ENCODE peak calls at places on chromosomes 7 and 10, in ten cellular contexts. E is colonic mucosa, T is HFFc6, G is ascending aorta, R is HS-5, H is omental fat pad, W is A549, X is brain microvascular endothelial cell, Z is GM23338, B is substantia nigra. D is an unnamed sample.

GRCh38 chr7:135862586-135863361 is 114.2 kb upstream of the FAM180A start:
- DNase-seq in G (no peak), X (no peak), W (no peak), T (no peak), R (no peak), B (no peak), H (no peak), E (no peak), Z (no peak), D (no peak)

GRCh38 chr7:25240340-25240739 is 12.1 kb upstream of the NPVF start:
- DNase-seq in Z (no peak), H (no peak), G (no peak), R (no peak), W (no peak), E (no peak), T (no peak), B (no peak), X (no peak), D (no peak)

GRCh38 chr7:15057272-15057671 is 154.7 kb upstream of the DGKB start:
- DNase-seq in H (no peak), Z (no peak), W (no peak), E (no peak), G (no peak), X (no peak), B (no peak), R (no peak), T (no peak), D (no peak)

GRCh38 chr10:108791794-108792474 is 1131.4 kb downstream of the XPNPEP1 start:
- DNase-seq in B (no peak), W (no peak), E (no peak), G (no peak), H (no peak), T (peak; percentile 31), X (no peak), Z (no peak), R (no peak), D (no peak)

GRCh38 chr7:21671859-21672258 is 129.0 kb downstream of the DNAH11 start:
- DNase-seq in R (no peak), E (no peak), B (no peak), G (no peak), Z (no peak), H (no peak), T (no peak), X (no peak), W (no peak), D (no peak)

GRCh38 chr10:104100795-104101194 is 15.1 kb upstream of the COL17A1 start:
- DNase-seq in E (no peak), Z (no peak), G (no peak), R (no peak), H (no peak), W (no peak), B (no peak), X (no peak), T (no peak), D (no peak)

GRCh38 chr7:125391921-125392320 is 462.3 kb upstream of the POT1 start:
- DNase-seq in E (no peak), R (no peak), W (no peak), T (no peak), X (no peak), H (no peak), B (no peak), G (no peak), Z (no peak), D (no peak)

GRCh38 chr10:131982185-131982756 is 548 bp upstream of the BNIP3 start:
- DNase-seq in W (no peak), R (no peak), X (no peak), G (no peak), T (no peak), B (no peak), Z (no peak), H (no peak), E (peak; percentile 32), D (no peak)

GRCh38 chr7:33725641-33726040 is 179.7 kb upstream of the BMPER start:
- DNase-seq in W (no peak), T (no peak), R (no peak), G (no peak), E (no peak), H (no peak), B (no peak), X (no peak), Z (no peak), D (no peak)

GRCh38 chr10:110163841-110164240 is 43.6 kb upstream of the MXI1 start:
- DNase-seq in W (no peak), H (no peak), R (no peak), G (no peak), T (no peak), Z (no peak), X (no peak), B (no peak), E (no peak), D (no peak)

GRCh38 chr10:46283217-46283944 is 3.4 kb upstream of the ANTXRL start:
- DNase-seq in T (no peak), H (no peak), R (no peak), Z (no peak), G (no peak), B (no peak), X (no peak), W (no peak), E (no peak), D (no peak)

GRCh38 chr7:84647797-84648762 is 453.5 kb upstream of the SEMA3A start:
- DNase-seq in B (no peak), G (no peak), Z (no peak), H (no peak), R (peak; percentile 74), E (no peak), X (peak; percentile 74), W (no peak), T (peak; percentile 81), D (no peak)

GRCh38 chr7:137585591-137585990 is 242.1 kb upstream of the PTN start:
- DNase-seq in Z (no peak), W (no peak), T (no peak), B (no peak), G (no peak), H (no peak), R (no peak), E (no peak), X (no peak), D (no peak)

GRCh38 chr7:132072873-132073272 is 503.4 kb downstream of the PLXNA4 start:
- DNase-seq in W (no peak), T (no peak), G (no peak), H (no peak), E (no peak), R (no peak), Z (no peak), B (no peak), X (no peak), D (no peak)

GRCh38 chr10:118698421-118698820 is 56.3 kb downstream of the CACUL1 start:
- DNase-seq in Z (no peak), E (peak; percentile 44), G (no peak), R (peak; percentile 36), T (peak; percentile 17), W (peak; percentile 39), B (no peak), H (no peak), X (peak; percentile 87), D (no peak)

GRCh38 chr7:76423666-76424412 is 911 bp upstream of the ZP3 start:
- DNase-seq in W (no peak), E (no peak), T (no peak), B (no peak), Z (peak; percentile 47), H (no peak), X (no peak), G (no peak), R (no peak), D (no peak)

GRCh38 chr7:150824379-150825177 is 24.0 kb downstream of the TMEM176A start:
- DNase-seq in B (no peak), R (no peak), X (no peak), H (no peak), G (no peak), E (no peak), T (no peak), W (peak; percentile 37), Z (peak; percentile 35), D (no peak)

GRCh38 chr7:106582365-106582764 is 78.6 kb downstream of the CCDC71L start:
- DNase-seq in Z (peak; percentile 15), W (no peak), G (no peak), E (no peak), B (no peak), X (no peak), H (no peak), T (no peak), R (no peak), D (no peak)

GRCh38 chr10:78550090-78550489 is 516.4 kb downstream of the RPS24 start:
- DNase-seq in W (no peak), T (no peak), H (no peak), R (no peak), E (no peak), Z (no peak), G (no peak), B (no peak), X (no peak), D (no peak)

GRCh38 chr7:47503283-47503682 is 78.6 kb downstream of the TNS3 start:
- DNase-seq in H (no peak), E (no peak), B (no peak), R (peak; percentile 13), W (no peak), T (peak; percentile 22), Z (no peak), G (no peak), X (no peak), D (no peak)

GRCh38 chr10:54496852-54497251 is 304.2 kb downstream of the PCDH15 start:
- DNase-seq in G (no peak), W (no peak), T (no peak), H (no peak), E (no peak), R (no peak), B (no peak), Z (no peak), X (no peak), D (no peak)

GRCh38 chr7:19327011-19327410 is 181.8 kb upstream of the FERD3L start:
- DNase-seq in X (peak; percentile 64), Z (no peak), H (no peak), E (no peak), G (no peak), R (no peak), T (no peak), W (no peak), B (no peak), D (no peak)

GRCh38 chr10:14740684-14741247 is 33.9 kb downstream of the FAM107B start:
- DNase-seq in B (no peak), Z (no peak), G (no peak), H (no peak), W (no peak), E (peak; percentile 10), X (no peak), T (no peak), R (no peak), D (no peak)

GRCh38 chr7:4849390-4849789 is 12.4 kb downstream of the PAPOLB start:
- DNase-seq in H (no peak), G (no peak), E (no peak), X (peak; percentile 60), Z (peak; percentile 59), W (peak; percentile 48), B (no peak), R (no peak), T (peak; percentile 45), D (no peak)

GRCh38 chr7:96219382-96220130 is 102.3 kb downstream of the SLC25A13 start:
- DNase-seq in E (no peak), Z (no peak), T (peak; percentile 53), W (peak; percentile 49), G (no peak), R (peak; percentile 36), B (no peak), X (no peak), H (no peak), D (no peak)

GRCh38 chr10:12819071-12819470 is 182.4 kb downstream of the CCDC3 start:
- DNase-seq in B (no peak), E (no peak), X (no peak), G (no peak), T (no peak), H (no peak), Z (no peak), R (no peak), W (no peak), D (no peak)